ENCODE peak calls at places on chromosomes 16 and 17, in six cellular contexts. Z is left ventricle myocardium inferior, J is GOT3, S is adrenal gland, M is stomach, W is HuH-7.5. E is an unnamed sample.

GRCh38 chr17:80861892-80862291 is 129.7 kb upstream of the CHMP6 start:
- DNase-seq in Z (no peak), J (no peak), S (peak), M (no peak), W (no peak), E (peak)

GRCh38 chr16:69273009-69273408 is 38.1 kb upstream of the VPS4A start:
- DNase-seq in Z (no peak), J (no peak), S (no peak), M (no peak), W (no peak), E (no peak)

GRCh38 chr17:30222741-30223175 is 12.7 kb downstream of the SLC6A4 start:
- DNase-seq in Z (no peak), J (no peak), S (no peak), M (no peak), W (peak), E (no peak)

GRCh38 chr16:24332178-24332577 is 76.0 kb downstream of the CACNG3 start:
- DNase-seq in Z (no peak), J (no peak), S (no peak), M (no peak), W (no peak), E (no peak)

GRCh38 chr17:49910094-49910857 is 58.7 kb upstream of the DLX4 start:
- DNase-seq in Z (no peak), J (no peak), S (no peak), M (peak), W (no peak), E (no peak)

GRCh38 chr16:28259091-28259780 is 33.1 kb upstream of the SBK1 start:
- DNase-seq in Z (no peak), J (no peak), S (no peak), M (no peak), W (no peak), E (no peak)

GRCh38 chr17:29776026-29776425 is 153.3 kb upstream of the CORO6 start:
- DNase-seq in Z (no peak), J (no peak), S (no peak), M (no peak), W (no peak), E (no peak)

GRCh38 chr17:21119945-21120249 is 6.9 kb upstream of the DHRS7B start:
- DNase-seq in Z (no peak), J (no peak), S (no peak), M (no peak), W (no peak), E (no peak)

GRCh38 chr16:22962905-22963304 is 148.9 kb downstream of the HS3ST2 start:
- DNase-seq in Z (no peak), J (no peak), S (no peak), M (no peak), W (no peak), E (no peak)

GRCh38 chr17:8173056-8173870 is 2.9 kb downstream of the TMEM107 start:
- DNase-seq in Z (peak), J (peak), S (peak), M (peak), W (no peak), E (peak)

GRCh38 chr16:188674-189073 is 8.4 kb downstream of the HBQ1 start:
- DNase-seq in Z (no peak), J (no peak), S (no peak), M (no peak), W (no peak), E (no peak)

GRCh38 chr16:67199011-67199807 is at the start of gene ELMO3:
- DNase-seq in Z (no peak), J (no peak), S (no peak), M (peak), W (no peak), E (no peak)

GRCh38 chr16:87790278-87791023 is 24.7 kb upstream of the KLHDC4 start:
- DNase-seq in Z (peak), J (peak), S (peak), M (peak), W (no peak), E (no peak)

GRCh38 chr17:14150604-14151003 is 81.3 kb downstream of the COX10 start:
- DNase-seq in Z (no peak), J (no peak), S (no peak), M (no peak), W (no peak), E (no peak)

GRCh38 chr16:85008267-85008666 is 3.1 kb downstream of the ZDHHC7 start:
- DNase-seq in Z (no peak), J (no peak), S (no peak), M (no peak), W (no peak), E (no peak)

GRCh38 chr17:77882481-77883212 is 75.9 kb upstream of the TNRC6C start:
- DNase-seq in Z (peak), J (no peak), S (peak), M (peak), W (no peak), E (no peak)

E was measured in NCI-H187.